ENCODE peak calls at places on chromosomes 11 and 22, in eight cellular contexts. One of them, this sample, is unnamed.

GRCh38 chr11:43359432-43359818 is 705 bp downstream of the TTC17 start:
- DNase-seq in fibroblast of mammary gland: peak; percentile 31
- DNase-seq in breast epithelium: no peak
- DNase-seq in right lobe of liver: no peak
- DNase-seq in CD8-positive, alpha-beta T cell: peak; percentile 2
- DNase-seq in HFF-Myc: no peak
- DNase-seq in heart right ventricle: no peak
- DNase-seq in cardiac fibroblast: peak; percentile 39
- DNase-seq in this sample: peak; percentile 47

GRCh38 chr11:132115454-132115853 is 745.0 kb downstream of the NTM start:
- DNase-seq in fibroblast of mammary gland: peak; percentile 81
- DNase-seq in cardiac fibroblast: peak; percentile 76
- DNase-seq in HFF-Myc: no peak
- DNase-seq in CD8-positive, alpha-beta T cell: no peak
- DNase-seq in breast epithelium: no peak
- DNase-seq in right lobe of liver: no peak
- DNase-seq in heart right ventricle: no peak
- DNase-seq in this sample: no peak

GRCh38 chr11:110855246-110855645 is 143.0 kb upstream of the ARHGAP20 start:
- DNase-seq in HFF-Myc: no peak
- DNase-seq in CD8-positive, alpha-beta T cell: no peak
- DNase-seq in cardiac fibroblast: no peak
- DNase-seq in fibroblast of mammary gland: peak; percentile 72
- DNase-seq in right lobe of liver: no peak
- DNase-seq in breast epithelium: no peak
- DNase-seq in heart right ventricle: no peak
- DNase-seq in this sample: no peak

GRCh38 chr22:37599161-37599560 is 9.5 kb upstream of the GGA1 start:
- DNase-seq in heart right ventricle: peak; percentile 29
- DNase-seq in right lobe of liver: no peak
- DNase-seq in fibroblast of mammary gland: no peak
- DNase-seq in HFF-Myc: no peak
- DNase-seq in CD8-positive, alpha-beta T cell: no peak
- DNase-seq in breast epithelium: no peak
- DNase-seq in cardiac fibroblast: no peak
- DNase-seq in this sample: peak; percentile 91

GRCh38 chr11:35276396-35276795 is 137.4 kb downstream of the CD44 start:
- DNase-seq in HFF-Myc: no peak
- DNase-seq in fibroblast of mammary gland: peak; percentile 46
- DNase-seq in heart right ventricle: no peak
- DNase-seq in cardiac fibroblast: peak; percentile 41
- DNase-seq in CD8-positive, alpha-beta T cell: no peak
- DNase-seq in right lobe of liver: no peak
- DNase-seq in breast epithelium: no peak
- DNase-seq in this sample: no peak

GRCh38 chr22:24089951-24090350 is 78.8 kb downstream of the CABIN1 start:
- DNase-seq in cardiac fibroblast: no peak
- DNase-seq in CD8-positive, alpha-beta T cell: no peak
- DNase-seq in HFF-Myc: no peak
- DNase-seq in right lobe of liver: no peak
- DNase-seq in fibroblast of mammary gland: no peak
- DNase-seq in heart right ventricle: no peak
- DNase-seq in breast epithelium: no peak
- DNase-seq in this sample: no peak

GRCh38 chr22:26544489-26544888 is 32.2 kb upstream of the TFIP11 start:
- DNase-seq in right lobe of liver: peak; percentile 81
- DNase-seq in fibroblast of mammary gland: no peak
- DNase-seq in cardiac fibroblast: no peak
- DNase-seq in HFF-Myc: no peak
- DNase-seq in CD8-positive, alpha-beta T cell: no peak
- DNase-seq in breast epithelium: no peak
- DNase-seq in heart right ventricle: no peak
- DNase-seq in this sample: no peak

GRCh38 chr11:26319906-26320305 is 12.0 kb upstream of the ANO3 start:
- DNase-seq in CD8-positive, alpha-beta T cell: no peak
- DNase-seq in heart right ventricle: no peak
- DNase-seq in right lobe of liver: no peak
- DNase-seq in HFF-Myc: no peak
- DNase-seq in cardiac fibroblast: peak; percentile 45
- DNase-seq in fibroblast of mammary gland: peak; percentile 29
- DNase-seq in breast epithelium: no peak
- DNase-seq in this sample: no peak

GRCh38 chr22:19061471-19062138 is 60.6 kb downstream of the DGCR2 start:
- DNase-seq in heart right ventricle: no peak
- DNase-seq in right lobe of liver: no peak
- DNase-seq in breast epithelium: no peak
- DNase-seq in fibroblast of mammary gland: no peak
- DNase-seq in CD8-positive, alpha-beta T cell: no peak
- DNase-seq in HFF-Myc: no peak
- DNase-seq in cardiac fibroblast: no peak
- DNase-seq in this sample: peak; percentile 6

GRCh38 chr11:129960216-129961214 is 42.1 kb downstream of the PRDM10 start:
- DNase-seq in heart right ventricle: no peak
- DNase-seq in breast epithelium: no peak
- DNase-seq in CD8-positive, alpha-beta T cell: no peak
- DNase-seq in cardiac fibroblast: peak; percentile 90
- DNase-seq in right lobe of liver: no peak
- DNase-seq in HFF-Myc: peak; percentile 78
- DNase-seq in fibroblast of mammary gland: peak; percentile 96
- DNase-seq in this sample: no peak

GRCh38 chr22:48908547-48908946 is 919.1 kb downstream of the BRD1 start:
- DNase-seq in heart right ventricle: no peak
- DNase-seq in cardiac fibroblast: no peak
- DNase-seq in CD8-positive, alpha-beta T cell: no peak
- DNase-seq in right lobe of liver: no peak
- DNase-seq in fibroblast of mammary gland: no peak
- DNase-seq in HFF-Myc: no peak
- DNase-seq in breast epithelium: no peak
- DNase-seq in this sample: no peak

GRCh38 chr11:10648896-10649295 is 44.7 kb downstream of the IRAG1 start:
- DNase-seq in HFF-Myc: no peak
- DNase-seq in CD8-positive, alpha-beta T cell: no peak
- DNase-seq in fibroblast of mammary gland: no peak
- DNase-seq in breast epithelium: no peak
- DNase-seq in cardiac fibroblast: no peak
- DNase-seq in heart right ventricle: no peak
- DNase-seq in right lobe of liver: no peak
- DNase-seq in this sample: no peak

GRCh38 chr22:36327922-36328551 is 59.7 kb downstream of the MYH9 start:
- DNase-seq in HFF-Myc: no peak
- DNase-seq in fibroblast of mammary gland: peak; percentile 52
- DNase-seq in heart right ventricle: peak; percentile 67
- DNase-seq in right lobe of liver: no peak
- DNase-seq in CD8-positive, alpha-beta T cell: no peak
- DNase-seq in breast epithelium: no peak
- DNase-seq in cardiac fibroblast: peak; percentile 80
- DNase-seq in this sample: no peak

GRCh38 chr22:24140357-24140756 is 40.9 kb upstream of the SUSD2 start:
- DNase-seq in right lobe of liver: no peak
- DNase-seq in HFF-Myc: no peak
- DNase-seq in heart right ventricle: no peak
- DNase-seq in breast epithelium: no peak
- DNase-seq in CD8-positive, alpha-beta T cell: no peak
- DNase-seq in cardiac fibroblast: no peak
- DNase-seq in fibroblast of mammary gland: no peak
- DNase-seq in this sample: no peak

GRCh38 chr11:102007567-102008437 is 39.4 kb upstream of the CFAP300 start:
- DNase-seq in fibroblast of mammary gland: peak; percentile 63
- DNase-seq in cardiac fibroblast: peak; percentile 71
- DNase-seq in breast epithelium: no peak
- DNase-seq in right lobe of liver: no peak
- DNase-seq in HFF-Myc: peak; percentile 32
- DNase-seq in heart right ventricle: no peak
- DNase-seq in CD8-positive, alpha-beta T cell: no peak
- DNase-seq in this sample: no peak

GRCh38 chr11:134433251-134433650 is 21.2 kb upstream of the B3GAT1 start:
- DNase-seq in HFF-Myc: no peak
- DNase-seq in right lobe of liver: no peak
- DNase-seq in breast epithelium: no peak
- DNase-seq in fibroblast of mammary gland: no peak
- DNase-seq in heart right ventricle: no peak
- DNase-seq in CD8-positive, alpha-beta T cell: no peak
- DNase-seq in cardiac fibroblast: no peak
- DNase-seq in this sample: no peak

GRCh38 chr11:405976-406795 is 8.6 kb downstream of the SIGIRR start:
- DNase-seq in HFF-Myc: no peak
- DNase-seq in breast epithelium: no peak
- DNase-seq in CD8-positive, alpha-beta T cell: no peak
- DNase-seq in fibroblast of mammary gland: no peak
- DNase-seq in right lobe of liver: peak; percentile 63
- DNase-seq in heart right ventricle: no peak
- DNase-seq in cardiac fibroblast: no peak
- DNase-seq in this sample: no peak

GRCh38 chr11:93389737-93390136 is 59.2 kb downstream of the DEUP1 start:
- DNase-seq in breast epithelium: no peak
- DNase-seq in fibroblast of mammary gland: peak; percentile 12
- DNase-seq in cardiac fibroblast: no peak
- DNase-seq in heart right ventricle: no peak
- DNase-seq in HFF-Myc: no peak
- DNase-seq in CD8-positive, alpha-beta T cell: no peak
- DNase-seq in right lobe of liver: no peak
- DNase-seq in this sample: no peak

GRCh38 chr11:133808393-133809140 is 36.7 kb downstream of the SPATA19 start:
- DNase-seq in CD8-positive, alpha-beta T cell: no peak
- DNase-seq in HFF-Myc: no peak
- DNase-seq in fibroblast of mammary gland: no peak
- DNase-seq in breast epithelium: no peak
- DNase-seq in cardiac fibroblast: no peak
- DNase-seq in right lobe of liver: no peak
- DNase-seq in heart right ventricle: no peak
- DNase-seq in this sample: no peak

GRCh38 chr22:29815580-29815979 is 22.5 kb downstream of the ASCC2 start:
- DNase-seq in cardiac fibroblast: no peak
- DNase-seq in HFF-Myc: no peak
- DNase-seq in heart right ventricle: no peak
- DNase-seq in breast epithelium: no peak
- DNase-seq in CD8-positive, alpha-beta T cell: no peak
- DNase-seq in right lobe of liver: no peak
- DNase-seq in fibroblast of mammary gland: no peak
- DNase-seq in this sample: no peak

GRCh38 chr11:77753230-77753629 is 67.3 kb downstream of the RSF1 start:
- DNase-seq in breast epithelium: no peak
- DNase-seq in heart right ventricle: no peak
- DNase-seq in right lobe of liver: no peak
- DNase-seq in fibroblast of mammary gland: no peak
- DNase-seq in CD8-positive, alpha-beta T cell: no peak
- DNase-seq in cardiac fibroblast: no peak
- DNase-seq in HFF-Myc: no peak
- DNase-seq in this sample: no peak

GRCh38 chr11:8309311-8309710 is 45.6 kb upstream of the LMO1 start:
- DNase-seq in cardiac fibroblast: no peak
- DNase-seq in right lobe of liver: no peak
- DNase-seq in HFF-Myc: no peak
- DNase-seq in heart right ventricle: no peak
- DNase-seq in CD8-positive, alpha-beta T cell: no peak
- DNase-seq in breast epithelium: peak; percentile 15
- DNase-seq in fibroblast of mammary gland: no peak
- DNase-seq in this sample: no peak

GRCh38 chr22:46848227-46848626 is 85.8 kb downstream of the TBC1D22A start:
- DNase-seq in breast epithelium: no peak
- DNase-seq in HFF-Myc: no peak
- DNase-seq in cardiac fibroblast: peak; percentile 14
- DNase-seq in right lobe of liver: no peak
- DNase-seq in CD8-positive, alpha-beta T cell: no peak
- DNase-seq in fibroblast of mammary gland: peak; percentile 18
- DNase-seq in heart right ventricle: no peak
- DNase-seq in this sample: no peak

GRCh38 chr11:111522426-111522825 is 7.8 kb downstream of the HOATZ start:
- DNase-seq in breast epithelium: no peak
- DNase-seq in cardiac fibroblast: no peak
- DNase-seq in right lobe of liver: no peak
- DNase-seq in fibroblast of mammary gland: no peak
- DNase-seq in CD8-positive, alpha-beta T cell: no peak
- DNase-seq in HFF-Myc: no peak
- DNase-seq in heart right ventricle: no peak
- DNase-seq in this sample: no peak

GRCh38 chr11:9095421-9095820 is 4.0 kb upstream of the SCUBE2 start:
- DNase-seq in CD8-positive, alpha-beta T cell: no peak
- DNase-seq in right lobe of liver: no peak
- DNase-seq in fibroblast of mammary gland: no peak
- DNase-seq in cardiac fibroblast: no peak
- DNase-seq in HFF-Myc: no peak
- DNase-seq in heart right ventricle: no peak
- DNase-seq in breast epithelium: no peak
- DNase-seq in this sample: no peak

GRCh38 chr11:11998091-11998781 is 10.2 kb downstream of the DKK3 start:
- DNase-seq in heart right ventricle: no peak
- DNase-seq in fibroblast of mammary gland: peak; percentile 95
- DNase-seq in breast epithelium: no peak
- DNase-seq in cardiac fibroblast: peak; percentile 94
- DNase-seq in HFF-Myc: peak; percentile 66
- DNase-seq in right lobe of liver: no peak
- DNase-seq in CD8-positive, alpha-beta T cell: no peak
- DNase-seq in this sample: no peak
- H3K4me3 ChIP-seq in heart right ventricle: no peak overlapping the region
- H3K4me3 ChIP-seq in fibroblast of mammary gland: peak overlapping the region; percentile 38
- H3K4me3 ChIP-seq in breast epithelium: no peak overlapping the region
- H3K4me3 ChIP-seq in cardiac fibroblast: no peak overlapping the region
- H3K4me3 ChIP-seq in HFF-Myc: no peak overlapping the region
- H3K4me3 ChIP-seq in right lobe of liver: no peak overlapping the region
- H3K4me3 ChIP-seq in CD8-positive, alpha-beta T cell: no peak overlapping the region
- H3K4me3 ChIP-seq in this sample: no peak overlapping the region

GRCh38 chr11:121478895-121479281 is 26.1 kb upstream of the SORL1-AS1 start:
- DNase-seq in cardiac fibroblast: no peak
- DNase-seq in CD8-positive, alpha-beta T cell: no peak
- DNase-seq in breast epithelium: no peak
- DNase-seq in HFF-Myc: no peak
- DNase-seq in right lobe of liver: no peak
- DNase-seq in heart right ventricle: no peak
- DNase-seq in fibroblast of mammary gland: no peak
- DNase-seq in this sample: no peak
- H3K4me3 ChIP-seq in cardiac fibroblast: no peak overlapping the region
- H3K4me3 ChIP-seq in CD8-positive, alpha-beta T cell: no peak overlapping the region
- H3K4me3 ChIP-seq in breast epithelium: no peak overlapping the region
- H3K4me3 ChIP-seq in HFF-Myc: no peak overlapping the region
- H3K4me3 ChIP-seq in right lobe of liver: no peak overlapping the region
- H3K4me3 ChIP-seq in heart right ventricle: no peak overlapping the region
- H3K4me3 ChIP-seq in fibroblast of mammary gland: no peak overlapping the region
- H3K4me3 ChIP-seq in this sample: no peak overlapping the region

GRCh38 chr11:66047541-66048365 is 1.2 kb downstream of the GAL3ST3 start:
- DNase-seq in cardiac fibroblast: no peak
- DNase-seq in fibroblast of mammary gland: no peak
- DNase-seq in breast epithelium: no peak
- DNase-seq in HFF-Myc: no peak
- DNase-seq in right lobe of liver: no peak
- DNase-seq in CD8-positive, alpha-beta T cell: no peak
- DNase-seq in heart right ventricle: no peak
- DNase-seq in this sample: no peak
- H3K4me3 ChIP-seq in cardiac fibroblast: no peak overlapping the region
- H3K4me3 ChIP-seq in fibroblast of mammary gland: no peak overlapping the region
- H3K4me3 ChIP-seq in breast epithelium: no peak overlapping the region
- H3K4me3 ChIP-seq in HFF-Myc: no peak overlapping the region
- H3K4me3 ChIP-seq in right lobe of liver: no peak overlapping the region
- H3K4me3 ChIP-seq in CD8-positive, alpha-beta T cell: no peak overlapping the region
- H3K4me3 ChIP-seq in heart right ventricle: no peak overlapping the region
- H3K4me3 ChIP-seq in this sample: no peak overlapping the region

DNA sequence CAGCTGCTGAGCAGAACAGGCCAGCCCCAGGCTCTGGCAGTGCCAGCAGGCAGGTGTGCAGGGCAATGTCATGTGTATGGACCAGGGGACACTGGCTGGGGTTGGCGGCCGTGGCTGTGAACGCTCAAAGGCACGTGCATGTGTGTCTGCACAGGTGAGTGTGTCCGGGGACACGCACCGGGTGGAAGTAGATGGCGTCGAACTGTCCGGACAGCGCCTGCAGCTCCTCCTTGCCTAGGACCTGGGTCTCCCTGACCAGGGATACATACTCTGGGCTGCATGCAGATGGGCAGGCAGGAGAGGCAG is 863 bp downstream of the HDAC10 start:
- DNase-seq in breast epithelium: no peak
- DNase-seq in HFF-Myc: no peak
- DNase-seq in cardiac fibroblast: no peak
- DNase-seq in heart right ventricle: no peak
- DNase-seq in CD8-positive, alpha-beta T cell: no peak
- DNase-seq in right lobe of liver: no peak
- DNase-seq in fibroblast of mammary gland: no peak
- DNase-seq in this sample: no peak
- H3K4me3 ChIP-seq in breast epithelium: peak overlapping the region; percentile 71
- H3K4me3 ChIP-seq in HFF-Myc: peak overlapping the region; percentile 74
- H3K4me3 ChIP-seq in cardiac fibroblast: peak overlapping the region; percentile 71
- H3K4me3 ChIP-seq in heart right ventricle: peak overlapping the region; percentile 73
- H3K4me3 ChIP-seq in CD8-positive, alpha-beta T cell: peak overlapping the region; percentile 89
- H3K4me3 ChIP-seq in right lobe of liver: peak overlapping the region; percentile 57
- H3K4me3 ChIP-seq in fibroblast of mammary gland: peak overlapping the region; percentile 66
- H3K4me3 ChIP-seq in this sample: peak overlapping the region; percentile 69